ENCODE peak calls at places on chromosomes 5 and 9, in eight cellular contexts. One of them, this sample, is unnamed.

GRCh38 chr5:39469173-39469572 is 44.4 kb upstream of the DAB2 start:
- DNase-seq in ascending aorta: no peak
- DNase-seq in AG04450: no peak
- DNase-seq in ovary: no peak
- DNase-seq in heart right ventricle: no peak
- DNase-seq in CD4-positive, alpha-beta T cell: no peak
- DNase-seq in BE2C: no peak
- DNase-seq in A673: no peak
- DNase-seq in this sample: no peak

GRCh38 chr5:160133071-160133917 is 14.0 kb upstream of the PWWP2A start:
- DNase-seq in BE2C: no peak
- DNase-seq in ascending aorta: peak; percentile 68
- DNase-seq in AG04450: no peak
- DNase-seq in ovary: peak; percentile 53
- DNase-seq in CD4-positive, alpha-beta T cell: no peak
- DNase-seq in A673: no peak
- DNase-seq in heart right ventricle: peak; percentile 23
- DNase-seq in this sample: no peak

GRCh38 chr5:131996210-131997025 is 15.0 kb downstream of the ACSL6 start:
- DNase-seq in ascending aorta: no peak
- DNase-seq in A673: no peak
- DNase-seq in BE2C: peak; percentile 89
- DNase-seq in AG04450: no peak
- DNase-seq in CD4-positive, alpha-beta T cell: no peak
- DNase-seq in ovary: no peak
- DNase-seq in heart right ventricle: no peak
- DNase-seq in this sample: no peak

GRCh38 chr9:115391166-115391825 is 273.3 kb upstream of the TNC start:
- DNase-seq in AG04450: no peak
- DNase-seq in A673: peak; percentile 98
- DNase-seq in CD4-positive, alpha-beta T cell: no peak
- DNase-seq in heart right ventricle: no peak
- DNase-seq in ascending aorta: no peak
- DNase-seq in ovary: no peak
- DNase-seq in BE2C: no peak
- DNase-seq in this sample: no peak

GRCh38 chr9:79581388-79581787 is 9.6 kb downstream of the TLE4 start:
- DNase-seq in AG04450: no peak
- DNase-seq in ascending aorta: no peak
- DNase-seq in heart right ventricle: no peak
- DNase-seq in A673: no peak
- DNase-seq in ovary: no peak
- DNase-seq in BE2C: peak; percentile 39
- DNase-seq in CD4-positive, alpha-beta T cell: no peak
- DNase-seq in this sample: no peak

GRCh38 chr5:154446183-154447073 is 631 bp downstream of the SAP30L start:
- DNase-seq in heart right ventricle: peak; percentile 44
- DNase-seq in A673: peak; percentile 41
- DNase-seq in CD4-positive, alpha-beta T cell: peak; percentile 14
- DNase-seq in BE2C: peak; percentile 77
- DNase-seq in AG04450: no peak
- DNase-seq in ascending aorta: peak; percentile 83
- DNase-seq in ovary: peak; percentile 55
- DNase-seq in this sample: peak; percentile 29

GRCh38 chr5:160213537-160213936 is 15.8 kb upstream of the FABP6 start:
- DNase-seq in BE2C: peak; percentile 63
- DNase-seq in CD4-positive, alpha-beta T cell: no peak
- DNase-seq in AG04450: no peak
- DNase-seq in ascending aorta: no peak
- DNase-seq in heart right ventricle: no peak
- DNase-seq in A673: no peak
- DNase-seq in ovary: no peak
- DNase-seq in this sample: peak; percentile 71

GRCh38 chr5:173764321-173765029 is 123.7 kb upstream of the CPEB4 start:
- DNase-seq in heart right ventricle: peak; percentile 79
- DNase-seq in BE2C: peak; percentile 73
- DNase-seq in CD4-positive, alpha-beta T cell: no peak
- DNase-seq in AG04450: peak; percentile 89
- DNase-seq in ovary: peak; percentile 89
- DNase-seq in ascending aorta: peak; percentile 90
- DNase-seq in A673: no peak
- DNase-seq in this sample: no peak

GRCh38 chr9:107174441-107174840 is 108.6 kb upstream of the RAD23B start:
- DNase-seq in A673: no peak
- DNase-seq in AG04450: no peak
- DNase-seq in CD4-positive, alpha-beta T cell: no peak
- DNase-seq in heart right ventricle: no peak
- DNase-seq in ovary: no peak
- DNase-seq in ascending aorta: no peak
- DNase-seq in BE2C: no peak
- DNase-seq in this sample: peak; percentile 31

GRCh38 chr9:17021379-17021970 is 113.4 kb upstream of the CNTLN start:
- DNase-seq in ovary: no peak
- DNase-seq in ascending aorta: no peak
- DNase-seq in AG04450: no peak
- DNase-seq in BE2C: no peak
- DNase-seq in CD4-positive, alpha-beta T cell: no peak
- DNase-seq in A673: peak; percentile 0
- DNase-seq in heart right ventricle: no peak
- DNase-seq in this sample: no peak

GRCh38 chr5:6818594-6819512 is 105.6 kb downstream of the TENT4A start:
- DNase-seq in ascending aorta: no peak
- DNase-seq in BE2C: no peak
- DNase-seq in AG04450: no peak
- DNase-seq in heart right ventricle: no peak
- DNase-seq in ovary: no peak
- DNase-seq in A673: no peak
- DNase-seq in CD4-positive, alpha-beta T cell: no peak
- DNase-seq in this sample: no peak
- TF ChIP-seq CTCF in ascending aorta: no peak
- TF ChIP-seq CTCF in BE2C: peak; percentile 26
- TF ChIP-seq CTCF in AG04450: no peak
- TF ChIP-seq CTCF in heart right ventricle: no peak
- TF ChIP-seq CTCF in ovary: no peak
- TF ChIP-seq CTCF in A673: no peak
- TF ChIP-seq CTCF in CD4-positive, alpha-beta T cell: no peak
- TF ChIP-seq CTCF in this sample: no peak

GRCh38 chr5:141261238-141261546 is 16.0 kb downstream of the PCDHB15 start:
- DNase-seq in CD4-positive, alpha-beta T cell: no peak
- DNase-seq in BE2C: no peak
- DNase-seq in A673: no peak
- DNase-seq in ovary: no peak
- DNase-seq in ascending aorta: no peak
- DNase-seq in heart right ventricle: no peak
- DNase-seq in AG04450: no peak
- DNase-seq in this sample: no peak
- H3K9me3 ChIP-seq in CD4-positive, alpha-beta T cell: peaks cover 98% of the 10 kb centered on the region
- H3K9me3 ChIP-seq in BE2C: peaks cover 17% of the 10 kb centered on the region
- H3K9me3 ChIP-seq in A673: peaks cover 92% of the 10 kb centered on the region
- H3K9me3 ChIP-seq in ovary: peaks cover 46% of the 10 kb centered on the region
- H3K9me3 ChIP-seq in ascending aorta: peaks cover 100% of the 10 kb centered on the region
- H3K9me3 ChIP-seq in heart right ventricle: peaks cover 99% of the 10 kb centered on the region
- H3K9me3 ChIP-seq in AG04450: peaks cover 32% of the 10 kb centered on the region
- H3K9me3 ChIP-seq in this sample: peaks cover 4% of the 10 kb centered on the region

DNA sequence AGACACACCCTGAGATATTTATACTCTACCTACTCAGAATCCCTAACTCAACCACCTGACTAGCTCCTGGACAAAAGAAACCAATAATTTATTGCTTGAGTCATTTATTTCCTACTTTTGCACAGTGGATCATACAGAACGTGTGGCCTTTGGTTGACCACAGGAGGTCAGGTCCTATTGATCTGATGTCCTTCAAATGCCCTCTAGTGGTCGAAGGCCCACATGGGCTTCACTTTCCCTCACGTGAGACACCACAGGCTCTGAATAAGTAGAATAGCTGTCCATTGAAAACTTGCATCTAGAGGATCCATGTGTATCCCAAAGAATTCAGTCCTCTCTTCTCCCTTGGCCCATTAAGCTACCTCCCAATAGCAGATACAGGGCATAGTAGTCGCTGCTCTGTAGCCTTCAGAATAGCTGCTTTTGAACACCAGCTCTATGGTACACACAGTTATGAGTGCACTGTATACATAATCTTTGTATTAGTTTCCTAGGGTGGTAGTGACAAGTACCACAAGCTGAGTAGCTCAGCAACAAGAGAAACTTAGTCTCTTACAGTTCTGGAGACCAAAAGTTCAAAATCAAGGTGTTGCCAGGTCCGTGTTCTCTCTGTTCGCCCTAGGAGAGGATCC is 177.6 kb upstream of the SMARCA2 start:
- DNase-seq in heart right ventricle: no peak
- DNase-seq in CD4-positive, alpha-beta T cell: no peak
- DNase-seq in ascending aorta: no peak
- DNase-seq in A673: peak; percentile 39
- DNase-seq in BE2C: no peak
- DNase-seq in AG04450: no peak
- DNase-seq in ovary: no peak
- DNase-seq in this sample: peak; percentile 63
- TF ChIP-seq CTCF in heart right ventricle: peak; percentile 46
- TF ChIP-seq CTCF in CD4-positive, alpha-beta T cell: peak; percentile 15
- TF ChIP-seq CTCF in ascending aorta: no peak
- TF ChIP-seq CTCF in A673: peak; percentile 71
- TF ChIP-seq CTCF in BE2C: peak; percentile 32
- TF ChIP-seq CTCF in AG04450: peak; percentile 41
- TF ChIP-seq CTCF in ovary: no peak
- TF ChIP-seq CTCF in this sample: peak; percentile 73

DNA sequence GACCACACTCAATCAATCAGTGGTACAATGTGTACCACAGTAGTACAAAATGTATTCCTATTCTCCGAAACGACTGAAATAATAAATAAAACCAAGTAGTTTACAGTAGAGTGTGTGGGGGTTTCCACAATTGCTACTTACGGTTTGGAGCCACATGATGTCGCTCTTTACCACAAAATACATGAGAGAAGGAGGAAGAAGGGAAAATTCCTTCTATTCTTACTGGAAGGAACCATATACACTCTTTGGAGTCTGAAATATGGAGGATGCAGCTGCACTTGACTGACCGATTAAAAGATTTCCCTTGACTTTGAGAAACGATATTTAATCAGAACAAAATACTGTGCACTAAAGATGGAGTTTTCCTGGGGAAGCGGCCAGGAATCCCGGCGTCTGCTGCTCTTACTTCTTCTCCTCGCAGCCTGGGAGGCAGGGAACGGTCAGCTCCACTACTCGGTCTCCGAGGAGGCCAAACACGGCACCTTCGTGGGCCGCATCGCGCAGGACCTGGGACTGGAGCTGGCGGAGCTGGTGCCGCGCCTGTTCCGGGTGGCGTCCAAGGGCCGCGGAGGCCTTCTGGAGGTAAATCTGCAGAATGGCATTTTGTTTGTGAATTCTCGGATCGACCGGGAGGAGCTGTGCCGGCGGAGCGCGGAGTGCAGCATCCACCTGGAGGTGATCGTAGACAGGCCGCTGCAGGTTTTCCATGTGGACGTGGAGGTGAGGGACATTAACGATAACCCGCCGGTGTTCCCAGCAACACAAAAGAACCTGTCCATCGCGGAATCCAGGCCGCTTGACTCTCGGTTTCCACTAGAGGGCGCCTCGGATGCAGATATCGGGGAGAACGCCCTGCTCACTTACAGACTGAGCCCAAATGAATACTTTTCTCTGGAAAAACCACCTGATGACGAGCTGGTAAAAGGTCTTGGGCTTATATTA is at the start of gene PCDHA4:
- DNase-seq in ovary: no peak
- DNase-seq in heart right ventricle: no peak
- DNase-seq in ascending aorta: peak; percentile 62
- DNase-seq in CD4-positive, alpha-beta T cell: no peak
- DNase-seq in AG04450: no peak
- DNase-seq in BE2C: no peak
- DNase-seq in A673: peak; percentile 59
- DNase-seq in this sample: no peak
- H3K9me3 ChIP-seq in ovary: peaks cover 18% of the 10 kb centered on the region
- H3K9me3 ChIP-seq in heart right ventricle: peaks cover 10% of the 10 kb centered on the region
- H3K9me3 ChIP-seq in ascending aorta: peaks cover 35% of the 10 kb centered on the region
- H3K9me3 ChIP-seq in CD4-positive, alpha-beta T cell: peaks cover 16% of the 10 kb centered on the region
- H3K9me3 ChIP-seq in AG04450: peaks cover 36% of the 10 kb centered on the region
- H3K9me3 ChIP-seq in BE2C: no peaks in the 10 kb centered on the region
- H3K9me3 ChIP-seq in A673: peaks cover 15% of the 10 kb centered on the region
- H3K9me3 ChIP-seq in this sample: no peaks in the 10 kb centered on the region

DNA sequence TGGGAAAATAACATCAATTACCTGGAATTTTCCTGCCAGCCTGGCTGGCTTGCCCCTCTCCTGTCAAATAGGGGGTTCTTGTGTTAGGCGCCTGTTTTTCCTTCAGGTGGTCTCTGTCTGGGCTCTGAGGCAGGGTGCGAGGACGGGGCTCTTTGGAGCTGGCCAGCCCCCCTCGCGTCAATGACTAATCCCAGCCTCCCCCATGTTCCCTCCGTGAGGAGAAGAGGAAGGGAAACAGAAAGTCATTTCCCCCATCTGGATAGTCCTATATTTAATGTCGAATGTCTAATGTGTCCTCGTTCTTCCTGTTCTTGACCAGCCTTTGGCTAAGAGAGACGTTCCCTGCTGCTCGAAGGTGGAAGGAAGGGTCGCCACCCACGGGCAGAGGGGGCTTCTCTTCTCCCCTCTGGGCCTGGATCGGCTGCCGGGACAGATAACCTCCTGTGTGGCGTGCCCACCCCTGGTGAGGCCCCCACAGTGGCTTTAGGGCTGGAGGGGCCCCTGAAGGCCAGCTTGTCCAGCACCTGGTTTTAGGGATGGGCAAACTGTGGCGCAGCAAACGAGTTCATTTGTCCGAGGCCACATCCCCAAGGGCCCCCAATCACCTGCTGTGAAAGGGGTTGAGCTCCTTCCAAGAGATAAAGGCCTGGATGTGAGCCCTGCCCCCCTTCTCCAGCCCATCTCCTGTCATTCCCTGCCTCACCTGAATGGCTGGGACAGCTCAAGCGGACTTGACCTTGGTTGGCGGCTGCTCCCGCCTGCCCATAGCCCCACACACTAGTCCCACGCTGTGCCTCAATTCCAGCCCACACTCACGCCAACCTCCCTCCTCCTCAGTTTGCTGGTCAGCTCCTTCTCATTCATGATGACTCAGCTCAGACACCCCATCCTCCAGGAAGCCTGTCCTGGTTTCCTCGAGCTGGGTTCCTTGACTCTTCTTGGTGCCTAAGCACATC is 35.9 kb upstream of the UNC5A start:
- DNase-seq in ovary: no peak
- DNase-seq in AG04450: no peak
- DNase-seq in ascending aorta: peak; percentile 39
- DNase-seq in CD4-positive, alpha-beta T cell: no peak
- DNase-seq in BE2C: no peak
- DNase-seq in A673: no peak
- DNase-seq in heart right ventricle: no peak
- DNase-seq in this sample: no peak
- TF ChIP-seq CTCF in ovary: no peak
- TF ChIP-seq CTCF in AG04450: no peak
- TF ChIP-seq CTCF in ascending aorta: no peak
- TF ChIP-seq CTCF in CD4-positive, alpha-beta T cell: no peak
- TF ChIP-seq CTCF in BE2C: no peak
- TF ChIP-seq CTCF in A673: no peak
- TF ChIP-seq CTCF in heart right ventricle: no peak
- TF ChIP-seq CTCF in this sample: no peak